ENCODE peak calls at places on chromosome 17, in nine cellular contexts. H is HCT116, Z is gastrocnemius medialis, Q is colonic mucosa, U is uterus, E is bronchial epithelial cell, J is fibroblast of lung, T is adrenal gland, S is fibroblast of villous mesenchyme. O is an unnamed sample.

GRCh38 chr17:72984145-72984924 is 108.2 kb downstream of the SLC39A11 start:
- DNase-seq in J (peak), Z (no peak), H (peak), T (no peak), S (peak), U (no peak), Q (no peak), E (peak), O (peak)

GRCh38 chr17:34465756-34466155 is 102.7 kb upstream of the CCL1 start:
- DNase-seq in U (no peak), Z (no peak), H (no peak), Q (no peak), S (no peak), E (no peak), T (no peak), J (no peak), O (no peak)

GRCh38 chr17:59745040-59745439 is 37.6 kb downstream of the VMP1 start:
- DNase-seq in J (no peak), T (no peak), U (no peak), Z (no peak), S (no peak), E (no peak), H (no peak), Q (no peak), O (no peak)

GRCh38 chr17:27293359-27293897 is 486 bp upstream of the WSB1 start:
- DNase-seq in Z (no peak), U (peak), Q (peak), J (no peak), E (no peak), H (no peak), S (no peak), T (no peak), O (no peak)

GRCh38 chr17:70172921-70173320 is 3.6 kb downstream of the KCNJ2 start:
- DNase-seq in Z (no peak), Q (no peak), U (no peak), S (no peak), H (no peak), T (no peak), J (no peak), E (peak), O (peak)

GRCh38 chr17:64580384-64581307 is 73.9 kb downstream of the CEP95 start:
- DNase-seq in T (no peak), S (peak), J (no peak), E (no peak), Q (no peak), Z (no peak), U (no peak), H (no peak), O (no peak)

GRCh38 chr17:10197362-10197720 is 1.1 kb downstream of the GAS7 start:
- DNase-seq in E (no peak), T (peak), S (no peak), J (no peak), H (no peak), Z (no peak), U (peak), Q (no peak), O (no peak)

GRCh38 chr17:51427259-51428255 is 167.2 kb downstream of the UTP18 start:
- DNase-seq in T (no peak), U (no peak), J (no peak), S (no peak), H (no peak), E (no peak), Z (no peak), Q (no peak), O (no peak)

GRCh38 chr17:78532922-78533640 is 44.1 kb downstream of the DNAH17 start:
- DNase-seq in U (no peak), E (peak), S (peak), Z (no peak), T (peak), J (peak), H (peak), Q (no peak), O (peak)

GRCh38 chr17:1201132-1201702 is 21.4 kb upstream of the ABR start:
- DNase-seq in H (no peak), S (no peak), Z (no peak), E (no peak), U (no peak), J (no peak), Q (no peak), T (no peak), O (no peak)

GRCh38 chr17:83203472-83204221 is 124.2 kb downstream of the METRNL start:
- DNase-seq in Q (peak), J (no peak), Z (peak), T (peak), E (no peak), S (peak), H (no peak), U (peak), O (no peak)

GRCh38 chr17:16281351-16281750 is 64.3 kb downstream of the PIGL start:
- DNase-seq in T (no peak), Q (no peak), H (no peak), U (no peak), Z (no peak), E (no peak), J (peak), S (peak), O (peak)

GRCh38 chr17:52035336-52035915 is 123.1 kb downstream of the CA10 start:
- DNase-seq in J (no peak), S (no peak), H (no peak), Z (no peak), T (no peak), E (no peak), Q (no peak), U (no peak), O (no peak)

GRCh38 chr17:22694362-22695227 is 1002.3 kb downstream of the KCNJ18 start:
- DNase-seq in J (no peak), T (no peak), S (no peak), H (no peak), Q (no peak), Z (no peak), E (no peak), U (no peak), O (no peak)

GRCh38 chr17:70158581-70158980 is 10.8 kb upstream of the KCNJ2 start:
- DNase-seq in H (no peak), Z (no peak), U (no peak), Q (no peak), J (no peak), S (no peak), E (no peak), T (no peak), O (no peak)

GRCh38 chr17:76487451-76488192 is 13.6 kb downstream of the RHBDF2 start:
- DNase-seq in U (no peak), Z (no peak), Q (no peak), S (no peak), H (no peak), T (no peak), E (no peak), J (no peak), O (no peak)

GRCh38 chr17:32498362-32498761 is 11.6 kb downstream of the CDK5R1 start:
- DNase-seq in Z (no peak), H (no peak), T (no peak), S (no peak), J (no peak), U (no peak), Q (no peak), E (no peak), O (no peak)

GRCh38 chr17:3511841-3512511 is 36.2 kb downstream of the ASPA start:
- DNase-seq in U (no peak), S (peak), T (no peak), J (peak), H (no peak), E (no peak), Z (no peak), Q (no peak), O (no peak)

GRCh38 chr17:3893720-3894116 is 865 bp upstream of the CAMKK1 start:
- DNase-seq in Q (no peak), S (no peak), J (no peak), H (no peak), U (no peak), T (no peak), E (no peak), Z (no peak), O (no peak)

GRCh38 chr17:82110298-82110697 is 12.3 kb upstream of the FASN start:
- DNase-seq in Q (no peak), S (no peak), E (peak), H (no peak), T (no peak), U (no peak), Z (no peak), J (no peak), O (no peak)

GRCh38 chr17:51260960-51261958 is 913 bp downstream of the UTP18 start:
- DNase-seq in H (peak), Q (peak), U (peak), E (peak), Z (peak), S (peak), T (peak), J (no peak), O (peak)

GRCh38 chr17:9239821-9240658 is 218.7 kb downstream of the NTN1 start:
- DNase-seq in S (peak), Z (peak), T (peak), Q (peak), J (peak), H (peak), U (peak), E (peak), O (peak)

GRCh38 chr17:40327735-40328385 is 18.9 kb downstream of the RARA start:
- DNase-seq in Z (no peak), T (no peak), J (peak), U (peak), S (no peak), H (no peak), E (no peak), Q (peak), O (peak)

GRCh38 chr17:57035971-57036481 is 49.0 kb upstream of the AKAP1 start:
- DNase-seq in J (no peak), H (no peak), S (no peak), T (no peak), Q (peak), Z (no peak), U (no peak), E (peak), O (no peak)

GRCh38 chr17:38738007-38738662 is 8.0 kb downstream of the CISD3 start:
- DNase-seq in S (no peak), E (no peak), J (no peak), U (no peak), Z (no peak), H (no peak), T (no peak), Q (no peak), O (no peak)

GRCh38 chr17:2214047-2214717 is 89.4 kb downstream of the SMG6 start:
- DNase-seq in J (peak), E (peak), Z (peak), H (no peak), S (peak), T (peak), U (peak), Q (no peak), O (peak)

GRCh38 chr17:78096093-78096492 is 32.5 kb downstream of the TMC6 start:
- DNase-seq in Q (no peak), J (no peak), T (no peak), U (no peak), H (no peak), E (no peak), Z (no peak), S (no peak), O (no peak)

DNA sequence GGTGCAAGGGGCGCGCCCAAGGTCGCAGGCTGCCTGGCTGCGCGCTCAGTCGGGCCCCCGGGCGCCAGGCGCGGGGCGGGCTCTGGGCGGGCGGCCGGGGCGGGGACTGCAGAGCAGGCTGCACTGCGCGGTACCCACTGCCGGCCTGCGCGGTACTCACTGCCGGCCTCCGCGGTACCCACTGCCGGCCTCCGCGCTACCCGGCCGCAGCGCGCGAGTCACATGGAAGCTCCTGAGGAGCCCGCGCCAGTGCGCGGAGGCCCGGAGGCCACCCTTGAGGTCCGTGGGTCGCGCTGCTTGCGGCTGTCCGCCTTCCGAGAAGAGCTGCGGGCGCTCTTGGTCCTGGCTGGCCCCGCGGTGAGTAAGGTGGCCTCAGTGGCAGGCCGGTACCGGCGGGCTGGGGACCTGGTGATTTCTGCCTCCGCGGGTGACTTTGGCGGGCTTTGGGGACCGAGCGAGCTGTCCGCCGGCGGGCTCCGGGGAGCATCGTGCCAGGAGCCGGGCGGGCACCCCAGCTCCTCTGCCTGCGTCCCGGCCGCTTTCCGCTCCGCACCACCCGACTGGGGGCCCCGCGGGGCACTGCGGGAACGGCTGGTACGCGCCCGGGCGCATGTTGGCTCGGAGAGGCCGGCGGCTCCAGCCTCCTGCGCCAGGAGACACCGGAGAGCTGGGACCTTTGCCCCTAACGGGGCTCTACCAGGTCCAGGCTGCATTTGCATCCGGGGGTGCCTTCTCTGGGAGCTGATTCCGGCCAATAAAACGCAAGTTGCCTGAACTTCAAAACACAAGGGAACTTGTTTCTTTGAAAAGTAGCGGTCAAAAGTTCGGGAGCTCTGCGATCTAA is at the start of gene SLC47A1:
- DNase-seq in Q (no peak), S (peak), Z (no peak), E (peak), J (no peak), T (peak), U (peak), H (no peak), O (peak)
- H3K4me3 ChIP-seq in Q (peak), S (peak), Z (peak), E (peak), J (peak), T (peak), U (peak), H (no peak), O (peak)

DNA sequence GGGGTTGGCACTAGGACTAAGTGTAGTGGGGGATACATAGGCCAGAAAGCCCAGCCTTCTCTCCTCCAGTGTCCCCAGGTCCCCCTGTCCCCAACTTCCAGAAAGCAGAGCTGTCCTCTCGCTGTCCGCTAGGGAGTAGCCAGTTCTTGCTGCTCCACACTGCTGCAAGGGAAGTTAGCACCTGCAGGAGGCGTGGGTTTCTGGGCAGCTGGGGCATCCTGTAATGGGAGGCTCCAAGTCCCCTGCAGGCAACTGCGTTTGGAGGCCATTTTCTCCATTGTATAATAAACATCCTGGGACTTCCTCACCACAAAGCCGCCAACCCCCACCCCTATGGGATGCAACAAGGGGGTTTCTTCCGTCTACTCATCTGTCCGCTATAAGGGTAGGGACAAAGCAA is 1.7 kb downstream of the RPRML start:
- DNase-seq in S (peak), Q (peak), E (peak), T (no peak), Z (no peak), H (no peak), U (no peak), J (peak), O (peak)
- TF ChIP-seq CTCF in S (peak), Q (no peak), E (peak), T (no peak), Z (no peak), H (peak), U (no peak), J (peak), O (peak)

GRCh38 chr17:7177954-7178477 is 1.2 kb downstream of the ASGR1 start:
- DNase-seq in Q (no peak), T (no peak), S (peak), E (peak), J (no peak), U (no peak), Z (no peak), H (no peak), O (peak)
- H3K4me3 ChIP-seq in Q (peak), T (peak), S (peak), E (peak), J (peak), U (peak), Z (peak), H (peak), O (peak)

GRCh38 chr17:50095626-50096037 is 481 bp downstream of the PDK2 start:
- DNase-seq in S (no peak), H (no peak), Q (no peak), E (no peak), U (peak), Z (no peak), T (no peak), J (peak), O (no peak)
- TF ChIP-seq CTCF in S (no peak), H (no peak), Q (no peak), E (no peak), U (no peak), Z (no peak), T (no peak), J (no peak), O (no peak)

GRCh38 chr17:41781404-41782110 is 5.0 kb downstream of the JUP start:
- DNase-seq in T (no peak), U (no peak), J (no peak), H (no peak), E (no peak), S (peak), Z (peak), Q (no peak), O (peak)
- H3K4me3 ChIP-seq in T (no peak), U (no peak), J (no peak), H (no peak), E (no peak), S (no peak), Z (no peak), Q (no peak), O (no peak)

O was measured in cardiac fibroblast.